ENCODE peak calls at places on chromosome 11, in five cellular contexts. K, O, M, A and R are unnamed samples.

GRCh38 chr11:130908770-130909625 is 7.3 kb downstream of the SNX19 start:
- DNase-seq in M (no peak), O (no peak), A (peak; percentile 94), K (no peak), R (no peak)

GRCh38 chr11:6927030-6927617 is 898 bp downstream of the ZNF215 start:
- DNase-seq in O (no peak), M (no peak), K (no peak), A (no peak), R (no peak)

GRCh38 chr11:8070417-8071101 is 10.5 kb upstream of the TUB start:
- DNase-seq in M (no peak), A (peak; percentile 78), O (no peak), K (no peak), R (no peak)

GRCh38 chr11:71342951-71343827 is 90.8 kb upstream of the SHANK2 start:
- DNase-seq in K (peak; percentile 90), M (peak; percentile 84), A (peak; percentile 23), O (no peak), R (no peak)

GRCh38 chr11:33696411-33696810 is 4.2 kb downstream of the C11orf91 start:
- DNase-seq in O (no peak), K (no peak), M (no peak), A (no peak), R (no peak)

GRCh38 chr11:111819161-111820058 is 52.0 kb downstream of the ALG9 start:
- DNase-seq in M (no peak), K (peak; percentile 58), O (no peak), A (peak; percentile 73), R (no peak)

GRCh38 chr11:1829039-1829820 is 5.6 kb upstream of the SYT8 start:
- DNase-seq in K (no peak), O (no peak), M (no peak), A (peak; percentile 64), R (no peak)

GRCh38 chr11:1073261-1073724 is 1.4 kb upstream of the MUC2 start:
- DNase-seq in O (no peak), K (peak; percentile 77), M (peak; percentile 13), A (peak; percentile 62), R (peak; percentile 12)

GRCh38 chr11:86938900-86939880 is 16.0 kb downstream of the FZD4 start:
- DNase-seq in A (peak; percentile 80), M (no peak), K (no peak), O (no peak), R (no peak)

GRCh38 chr11:93236741-93237675 is 39.2 kb upstream of the SLC36A4 start:
- DNase-seq in K (peak; percentile 65), O (no peak), A (peak; percentile 73), M (no peak), R (no peak)
- TF ChIP-seq CTCF in K (peak; percentile 13), O (no peak), A (peak; percentile 81), M (no peak), R (no peak)

GRCh38 chr11:74487875-74488274 is 5.6 kb downstream of the LIPT2 start:
- DNase-seq in O (no peak), A (no peak), M (peak; percentile 26), K (no peak), R (no peak)
- TF ChIP-seq CTCF in O (no peak), A (peak; percentile 26), M (no peak), K (no peak), R (no peak)

GRCh38 chr11:61332266-61332822 is 561 bp downstream of the DDB1 start:
- DNase-seq in O (no peak), A (peak; percentile 43), M (no peak), K (no peak), R (no peak)
- TF ChIP-seq CTCF in O (no peak), A (no peak), M (no peak), K (no peak), R (no peak)

DNA sequence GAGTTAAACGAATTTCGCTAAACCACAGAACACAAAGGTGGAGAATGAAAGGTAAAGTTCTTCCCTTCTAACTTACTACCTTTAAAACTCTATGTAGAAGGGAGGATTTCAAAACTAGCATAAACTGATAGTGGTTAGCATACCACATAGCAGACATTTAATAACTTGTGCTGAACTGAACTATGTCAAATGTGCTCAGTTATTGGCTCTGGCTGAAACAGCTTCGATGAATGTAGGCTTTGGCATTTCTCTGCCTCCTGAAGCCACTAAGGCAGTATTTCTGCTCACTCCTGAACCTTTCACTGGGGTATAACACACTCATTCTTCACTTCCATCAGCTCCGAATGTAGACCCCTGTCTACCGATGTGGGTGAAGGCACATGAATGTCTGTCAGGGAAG is 1188.1 kb downstream of the LRRC4C start:
- DNase-seq in A (no peak), K (no peak), O (no peak), M (no peak), R (no peak)
- TF ChIP-seq CTCF in A (no peak), K (no peak), O (no peak), M (no peak), R (no peak)

DNA sequence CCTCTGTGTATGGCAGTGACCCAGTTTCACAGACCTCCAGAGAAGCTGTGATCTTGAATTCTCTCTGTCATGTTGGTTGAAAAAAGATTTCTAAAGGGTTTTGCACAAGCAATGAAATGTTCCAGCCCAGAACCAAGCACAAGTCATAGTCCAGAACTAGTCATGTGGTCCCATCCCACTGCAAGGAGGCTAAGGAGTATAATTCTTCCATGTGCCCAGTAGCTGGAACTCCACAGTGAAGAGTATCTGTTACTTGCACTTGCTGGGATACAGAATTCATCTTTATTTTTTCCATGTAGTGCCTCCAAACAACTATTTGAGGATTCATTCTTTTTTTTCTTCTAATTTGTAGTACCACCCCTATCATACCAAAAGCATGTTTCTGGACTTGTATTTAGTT is 9.9 kb upstream of the MMP8 start:
- DNase-seq in K (no peak), O (no peak), A (no peak), M (no peak), R (no peak)
- TF ChIP-seq CTCF in K (no peak), O (no peak), A (peak; percentile 4), M (no peak), R (no peak)

DNA sequence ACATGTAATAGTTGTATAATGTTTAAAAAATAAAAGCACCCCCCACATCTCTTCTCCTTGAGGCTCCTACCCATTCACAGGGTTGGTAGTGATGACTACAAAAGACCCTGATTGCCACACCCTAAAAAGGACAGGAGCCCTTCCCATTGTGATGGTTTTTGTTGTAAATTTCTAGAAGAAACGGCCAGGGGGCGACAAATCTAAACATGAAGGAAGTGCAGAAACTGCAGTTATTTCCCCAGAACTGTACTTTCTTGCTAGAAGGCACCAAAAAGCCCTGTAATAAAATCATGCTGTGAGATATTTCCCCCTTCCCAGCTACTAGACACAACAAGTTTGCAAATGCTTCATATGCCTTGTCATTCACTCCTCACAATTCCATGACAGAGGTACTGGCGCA is 10.8 kb downstream of the PRR5L start:
- DNase-seq in O (no peak), M (no peak), A (peak; percentile 81), K (peak; percentile 29), R (no peak)
- TF ChIP-seq CTCF in O (no peak), M (peak; percentile 31), A (peak; percentile 75), K (peak; percentile 44), R (peak; percentile 59)

DNA sequence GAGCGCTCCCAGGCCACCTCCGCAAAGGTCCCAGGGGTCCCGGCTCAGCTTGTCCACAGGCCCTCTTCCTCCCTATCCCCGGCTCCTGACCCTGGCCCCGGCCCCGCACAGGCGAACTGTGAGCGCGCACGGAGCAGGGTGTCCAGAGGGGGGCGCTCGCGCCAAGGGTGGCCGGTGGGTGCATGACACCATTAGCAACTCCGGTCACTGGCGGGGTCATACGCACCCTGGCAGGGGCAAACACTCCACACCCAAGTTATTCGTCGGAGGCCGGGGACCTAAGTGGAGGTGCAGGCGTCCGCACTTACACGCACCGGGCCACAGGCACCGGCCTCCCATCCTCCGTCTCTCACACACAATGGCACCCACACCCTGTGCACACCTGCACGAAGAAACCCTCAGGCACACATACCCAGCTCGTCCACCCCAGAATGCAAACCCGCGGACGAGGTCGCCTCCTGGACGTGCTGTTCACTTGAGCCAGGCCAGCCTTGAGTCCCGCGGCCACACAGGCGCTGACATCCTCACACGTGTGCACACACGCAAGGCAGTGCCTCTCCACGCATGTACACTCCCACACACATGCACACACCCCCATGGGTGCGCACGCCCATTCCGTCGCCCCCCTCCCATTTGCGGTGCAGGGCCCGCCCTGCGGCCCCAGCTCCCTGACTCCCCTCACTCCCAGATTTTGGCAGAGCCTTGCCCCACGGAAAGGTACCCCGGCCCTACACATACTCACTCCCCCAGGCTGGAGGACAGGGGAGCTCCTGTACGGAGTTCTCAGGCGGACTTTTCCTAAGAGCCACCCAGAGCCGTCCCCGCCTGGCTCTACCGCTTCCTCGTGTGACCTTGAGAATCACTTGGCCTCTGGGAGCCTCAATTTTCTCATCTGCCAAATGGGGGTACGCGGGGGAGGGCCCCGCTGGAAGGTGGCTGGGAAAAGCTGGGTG is at the start of gene RASGRP2:
- DNase-seq in M (peak; percentile 85), K (peak; percentile 75), A (peak; percentile 77), O (peak; percentile 84), R (peak; percentile 92)
- TF ChIP-seq CTCF in M (peak; percentile 46), K (peak; percentile 20), A (peak; percentile 80), O (no peak), R (peak; percentile 62)

DNA sequence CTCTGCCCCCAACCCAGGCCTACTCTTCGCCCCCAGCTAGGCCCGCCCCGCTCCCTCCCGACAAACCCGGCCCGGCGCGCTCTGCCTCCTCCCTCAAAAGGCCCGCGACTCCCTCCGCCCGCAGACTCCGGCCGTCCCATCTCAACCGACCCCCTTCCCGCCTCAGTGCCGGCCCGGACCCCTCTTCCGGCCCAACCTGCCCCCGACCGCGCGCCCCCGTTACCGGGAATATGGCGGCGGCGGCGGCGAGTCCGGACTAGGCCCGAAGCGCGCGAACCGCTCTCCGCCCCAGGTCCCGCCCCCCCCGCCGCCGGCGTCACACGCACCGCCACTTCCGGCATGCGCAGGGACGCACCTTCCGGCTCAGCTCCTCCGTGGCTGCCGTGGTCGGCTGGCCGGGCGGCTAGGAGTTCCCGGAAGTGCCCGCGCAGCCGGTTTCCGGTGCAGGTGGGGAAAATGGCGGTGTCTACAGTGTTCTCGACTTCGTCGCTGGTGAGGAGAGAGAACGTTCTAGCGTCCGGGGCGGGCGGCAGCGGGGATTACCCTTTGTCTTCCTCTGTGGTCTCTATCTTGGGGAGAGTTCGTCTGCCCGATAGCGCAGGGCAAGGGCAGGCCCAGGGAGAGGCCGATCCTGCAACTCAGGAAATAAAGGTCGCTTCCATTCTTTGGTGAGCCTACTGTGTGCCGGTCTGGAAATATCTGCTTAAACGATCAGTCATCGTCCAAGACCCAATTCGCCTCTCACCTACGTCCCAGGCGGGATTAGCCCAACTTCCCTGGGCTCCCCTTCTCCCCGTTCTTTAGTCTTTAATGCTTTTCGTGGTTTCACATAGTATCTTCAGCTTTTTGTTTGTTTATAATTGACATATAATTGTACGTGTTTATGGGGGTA is at the start of the genes CPSF7 and SDHAF2:
- DNase-seq in K (peak; percentile 97), A (peak; percentile 95), O (peak; percentile 99), M (peak; percentile 97), R (peak; percentile 97)
- TF ChIP-seq CTCF in K (no peak), A (no peak), O (no peak), M (no peak), R (peak; percentile 3)

DNA sequence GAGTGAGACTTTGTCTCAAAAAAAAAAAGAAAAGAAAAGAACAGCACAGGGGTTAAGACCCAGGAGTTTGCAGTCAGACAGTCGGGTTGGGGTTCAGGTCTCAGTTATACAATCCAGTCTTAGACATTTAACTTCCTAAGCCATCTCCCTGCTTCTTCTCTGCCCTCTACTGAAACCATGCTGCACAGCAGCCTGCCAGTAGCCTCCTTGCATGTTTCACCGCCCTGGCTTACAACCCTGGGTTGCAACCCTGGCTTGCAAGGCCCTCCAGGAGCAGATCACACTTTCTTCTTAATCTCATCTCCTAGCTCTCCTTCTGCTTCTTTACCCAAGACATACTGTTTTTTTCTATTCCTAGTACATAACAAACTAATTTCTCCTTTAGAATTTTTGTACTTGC is 5.9 kb upstream of the B3GAT3 start:
- DNase-seq in A (peak; percentile 37), K (no peak), O (no peak), M (no peak), R (no peak)
- TF ChIP-seq CTCF in A (peak; percentile 29), K (no peak), O (no peak), M (no peak), R (no peak)

GRCh38 chr11:94417386-94417987 is 16.3 kb upstream of the GPR83 start:
- DNase-seq in O (no peak), K (no peak), M (no peak), A (peak; percentile 72), R (no peak)
- TF ChIP-seq CTCF in O (no peak), K (peak; percentile 37), M (peak; percentile 43), A (peak; percentile 78), R (no peak)